ENCODE peak calls at places on chromosomes 3 and 15, in five cellular contexts. P is AG09309, X is HL-60, R is ovary, T is mammary epithelial cell. H is an unnamed sample.

GRCh38 chr15:76903251-76903681 is 1.9 kb downstream of the SCAPER start:
- DNase-seq in X (peak), T (peak), P (no peak), R (no peak), H (no peak)

GRCh38 chr3:15820911-15821310 is 23.1 kb upstream of the ANKRD28 start:
- DNase-seq in X (no peak), R (no peak), T (no peak), P (no peak), H (no peak)

GRCh38 chr3:53846134-53846850 is at the start of the genes CHDH and IL17RB:
- DNase-seq in X (no peak), R (peak), P (no peak), T (peak), H (peak)

GRCh38 chr3:36991923-36992805 is 767 bp downstream of the EPM2AIP1 start:
- DNase-seq in R (no peak), T (peak), P (peak), X (peak), H (no peak)

GRCh38 chr3:186427627-186428026 is 65.6 kb upstream of the DGKG start:
- DNase-seq in T (no peak), P (no peak), X (peak), R (no peak), H (peak)

GRCh38 chr3:136194409-136195257 is 1.5 kb downstream of the MSL2 start:
- DNase-seq in P (no peak), R (peak), T (peak), X (peak), H (peak)

GRCh38 chr15:79244876-79245275 is 37.6 kb upstream of the ANKRD34C start:
- DNase-seq in T (no peak), X (no peak), R (no peak), P (no peak), H (no peak)

GRCh38 chr3:36362973-36363372 is 17.3 kb upstream of the STAC start:
- DNase-seq in R (no peak), P (no peak), X (no peak), T (peak), H (peak)

GRCh38 chr3:10445561-10445960 is 59.8 kb downstream of the ATP2B2 start:
- DNase-seq in P (no peak), R (no peak), X (no peak), T (no peak), H (no peak)

GRCh38 chr3:129050556-129051295 is 9.9 kb upstream of the GP9 start:
- DNase-seq in P (no peak), R (peak), X (no peak), T (no peak), H (peak)

GRCh38 chr15:99434506-99435137 is 131.2 kb upstream of the MEF2A start:
- DNase-seq in R (peak), X (no peak), T (no peak), P (no peak), H (peak)

GRCh38 chr3:170863768-170864167 is 6.2 kb downstream of the RPL22L1 start:
- DNase-seq in X (no peak), P (no peak), R (no peak), T (no peak), H (no peak)

GRCh38 chr3:65672876-65673815 is 365.6 kb downstream of the MAGI1 start:
- DNase-seq in P (no peak), X (peak), T (peak), R (peak), H (peak)

GRCh38 chr3:99925584-99925983 is 107.9 kb downstream of the CMSS1 start:
- DNase-seq in X (no peak), R (no peak), T (peak), P (no peak), H (no peak)

GRCh38 chr3:51391566-51392300 is 648 bp downstream of the RBM15B start:
- DNase-seq in T (peak), R (peak), X (no peak), P (no peak), H (peak)

GRCh38 chr3:153439780-153440179 is 277.8 kb downstream of the RAP2B start:
- DNase-seq in R (no peak), X (no peak), P (no peak), T (no peak), H (no peak)

GRCh38 chr3:89000886-89001285 is 106.5 kb upstream of the EPHA3 start:
- DNase-seq in T (peak), P (no peak), R (no peak), X (no peak), H (no peak)

GRCh38 chr3:106485202-106485601 is 616.4 kb upstream of the CBLB start:
- DNase-seq in R (no peak), P (no peak), T (no peak), X (no peak), H (no peak)
- H3K4me3 ChIP-seq in R (no peak), P (no peak), T (no peak), X (no peak), H (no peak)

GRCh38 chr3:55441499-55441898 is 45.6 kb downstream of the WNT5A start:
- DNase-seq in T (no peak), X (no peak), R (no peak), P (no peak), H (no peak)
- TF ChIP-seq CTCF in T (no peak), X (no peak), R (no peak), P (no peak), H (peak)

DNA sequence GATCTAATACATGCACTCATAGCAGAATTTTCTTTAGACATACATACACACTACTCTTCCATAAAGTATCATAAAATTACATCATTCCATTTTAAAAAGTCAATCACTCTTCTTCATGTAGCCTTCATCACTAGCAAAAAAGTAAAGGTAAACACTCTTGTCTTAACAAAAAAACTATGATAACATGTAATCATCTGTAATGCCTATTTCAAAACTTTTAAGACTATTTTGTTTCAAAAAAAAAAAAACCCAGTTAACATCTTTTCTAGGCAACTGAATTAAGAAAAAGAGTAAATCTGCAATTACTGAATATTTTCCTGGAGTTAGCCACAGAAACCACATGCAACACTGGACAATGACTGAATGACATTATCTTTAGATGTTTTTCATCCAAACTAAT is 4.8 kb downstream of the TBC1D5 start:
- DNase-seq in R (no peak), P (no peak), X (no peak), T (no peak), H (no peak)
- H3K4me3 ChIP-seq in R (no peak), P (no peak), X (no peak), T (no peak), H (no peak)

DNA sequence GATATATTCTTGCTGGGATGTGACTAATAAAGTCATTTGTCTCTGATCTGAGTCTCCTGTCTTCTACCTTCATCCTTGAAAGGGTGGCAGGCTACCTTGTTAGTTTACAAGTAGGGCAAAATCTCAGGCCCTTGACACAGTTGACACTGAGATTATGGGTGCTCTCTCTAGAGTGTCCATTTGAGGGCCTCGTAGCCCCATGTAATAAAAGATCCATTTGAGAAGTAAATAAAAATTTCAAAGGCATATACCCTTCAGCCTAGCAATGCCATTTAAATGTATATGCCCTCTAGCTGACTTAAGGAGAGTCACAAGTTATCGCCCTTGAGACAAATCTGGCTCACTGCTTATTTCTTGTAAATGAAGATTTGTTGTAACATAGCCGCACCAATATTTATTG is 98.6 kb downstream of the TCF12 start:
- DNase-seq in T (no peak), X (peak), P (no peak), R (no peak), H (no peak)
- TF ChIP-seq CTCF in T (no peak), X (no peak), P (no peak), R (no peak), H (peak)

GRCh38 chr15:60916674-60917468 is 312.2 kb downstream of the RORA start:
- DNase-seq in X (peak), R (peak), P (peak), T (peak), H (peak)
- H3K4me3 ChIP-seq in X (no peak), R (peak), P (no peak), T (no peak), H (no peak)

DNA sequence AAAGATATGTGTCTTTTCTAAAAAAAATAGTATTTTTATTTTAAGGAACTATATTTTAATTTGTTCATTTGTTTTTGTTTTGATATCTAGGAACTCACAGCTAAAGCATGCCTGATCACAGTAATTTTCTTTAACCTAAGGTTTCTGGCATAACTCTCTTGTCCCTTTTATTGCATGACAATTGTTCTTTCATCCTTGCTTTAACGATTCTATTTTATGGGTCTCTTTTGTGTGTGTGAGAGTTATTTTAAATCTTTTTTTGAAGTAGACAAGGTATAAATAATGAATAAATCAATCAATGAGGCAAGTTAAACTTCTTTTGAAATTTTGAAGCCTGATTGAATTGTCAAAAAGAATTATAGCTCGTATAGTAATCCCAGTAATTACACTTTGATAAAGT is 747.8 kb upstream of the GOLIM4 start:
- DNase-seq in P (no peak), X (no peak), R (no peak), T (no peak), H (no peak)
- TF ChIP-seq CTCF in P (no peak), X (no peak), R (no peak), T (no peak), H (no peak)

GRCh38 chr3:4696266-4696665 is 203.1 kb downstream of the ITPR1 start:
- DNase-seq in T (no peak), X (no peak), R (no peak), P (no peak), H (no peak)

GRCh38 chr3:4698125-4698821 is 205.1 kb downstream of the ITPR1 start:
- DNase-seq in P (no peak), X (no peak), T (no peak), R (no peak), H (no peak)

GRCh38 chr3:4690277-4690676 is 197.1 kb downstream of the ITPR1 start:
- DNase-seq in R (no peak), X (no peak), T (no peak), P (no peak), H (no peak)

GRCh38 chr3:4693620-4694019 is 200.5 kb downstream of the ITPR1 start:
- DNase-seq in R (no peak), T (no peak), X (no peak), P (no peak), H (peak)

DNA sequence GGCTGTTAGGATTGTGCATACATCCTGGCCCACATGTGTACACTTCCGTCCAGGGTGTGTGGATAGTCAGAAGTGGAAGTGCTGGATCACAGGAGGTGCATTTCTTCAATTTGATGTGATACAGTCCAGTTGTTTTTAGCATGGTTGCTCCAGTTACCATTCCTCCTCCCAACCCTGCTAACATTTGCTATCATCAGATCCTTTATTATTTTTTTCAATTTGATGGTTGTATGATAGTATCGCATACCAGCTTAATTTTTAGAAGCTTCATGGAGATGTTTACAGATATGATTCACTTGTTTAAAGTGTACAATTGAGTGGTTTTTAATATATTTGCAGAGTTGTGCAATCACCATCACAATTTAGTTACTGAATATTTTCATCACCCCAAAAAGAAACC is 202.7 kb downstream of the ITPR1 start:
- DNase-seq in X (no peak), R (no peak), P (no peak), T (no peak), H (peak)
- H3K4me3 ChIP-seq in X (no peak), R (no peak), P (no peak), T (no peak), H (no peak)

GRCh38 chr3:134378384-134378783 is 4.1 kb upstream of the AMOTL2 start:
- DNase-seq in P (no peak), T (no peak), R (no peak), X (peak), H (peak)
- TF ChIP-seq CTCF in P (peak), T (no peak), R (no peak), X (no peak), H (peak)

H was measured in endodermal cell.